ENCODE peak calls at places on chromosomes 7 and 10, in nine cellular contexts. S, T, V, W, N, H, J, R and I are unnamed samples.

GRCh38 chr10:279232-279631 is 144.0 kb downstream of the ZMYND11 start:
- DNase-seq in J (no peak), W (no peak), H (no peak), V (no peak), R (no peak), N (no peak), T (no peak), S (no peak), I (no peak)

GRCh38 chr7:767580-767940 is 40.5 kb upstream of the PRKAR1B start:
- DNase-seq in W (no peak), T (no peak), J (no peak), V (no peak), H (no peak), S (no peak), N (no peak), R (no peak), I (no peak)

GRCh38 chr7:131688738-131689661 is 132.6 kb upstream of the PODXL start:
- DNase-seq in N (no peak), J (peak), V (peak), R (peak), T (peak), S (peak), H (peak), W (no peak), I (peak)

GRCh38 chr7:13414181-13414580 is 575.3 kb downstream of the ETV1 start:
- DNase-seq in J (no peak), H (no peak), R (no peak), N (no peak), W (no peak), S (no peak), V (no peak), T (no peak), I (no peak)

GRCh38 chr7:47535033-47535703 is 46.7 kb downstream of the TNS3 start:
- DNase-seq in H (peak), S (peak), V (no peak), R (no peak), W (no peak), J (no peak), N (no peak), T (no peak), I (no peak)

GRCh38 chr7:18180685-18181084 is 153.0 kb upstream of the PRPS1L1 start:
- DNase-seq in W (no peak), H (no peak), T (no peak), R (no peak), N (no peak), S (no peak), V (no peak), J (no peak), I (no peak)

GRCh38 chr7:5695037-5695708 is 86.3 kb downstream of the RNF216 start:
- DNase-seq in H (peak), N (no peak), J (no peak), V (peak), S (peak), R (peak), T (no peak), W (no peak), I (no peak)

GRCh38 chr10:124735491-124736286 is 8.5 kb downstream of the FAM53B start:
- DNase-seq in W (no peak), T (no peak), R (no peak), N (peak), V (no peak), J (no peak), H (no peak), S (no peak), I (peak)

GRCh38 chr7:36945612-36946400 is 221.5 kb upstream of the AOAH start:
- DNase-seq in H (peak), R (no peak), T (no peak), W (no peak), V (no peak), S (no peak), J (no peak), N (no peak), I (no peak)

GRCh38 chr10:82252081-82252480 is 377.1 kb downstream of the NRG3 start:
- DNase-seq in J (no peak), W (no peak), S (no peak), N (no peak), R (no peak), T (no peak), V (no peak), H (no peak), I (no peak)

GRCh38 chr10:128576916-128577670 is 450.9 kb upstream of the MKI67 start:
- DNase-seq in J (no peak), W (no peak), V (no peak), S (no peak), H (peak), R (no peak), N (no peak), T (no peak), I (no peak)

GRCh38 chr10:6204063-6204340 is 1.3 kb downstream of the PFKFB3 start:
- DNase-seq in J (peak), H (no peak), T (no peak), W (no peak), N (peak), R (no peak), S (no peak), V (peak), I (no peak)

GRCh38 chr10:50396491-50397311 is 145.4 kb upstream of the ASAH2 start:
- DNase-seq in V (no peak), J (no peak), N (no peak), S (peak), R (no peak), H (no peak), W (no peak), T (no peak), I (no peak)

GRCh38 chr7:40608321-40609075 is 473.7 kb downstream of the SUGCT start:
- DNase-seq in V (no peak), W (no peak), S (no peak), H (no peak), J (no peak), R (no peak), N (no peak), T (no peak), I (no peak)

GRCh38 chr10:71963756-71964668 is at the start of gene CHST3:
- DNase-seq in S (peak), W (no peak), H (peak), R (no peak), T (no peak), J (peak), N (peak), V (peak), I (peak)

GRCh38 chr7:45176091-45176490 is 18.5 kb downstream of the RAMP3 start:
- DNase-seq in H (no peak), N (no peak), W (no peak), S (no peak), R (no peak), T (no peak), V (no peak), J (peak), I (no peak)

GRCh38 chr7:45174966-45175765 is 17.6 kb downstream of the RAMP3 start:
- DNase-seq in J (peak), R (no peak), T (no peak), N (peak), H (no peak), S (no peak), W (no peak), V (peak), I (no peak)

GRCh38 chr7:45171946-45172345 is 14.4 kb downstream of the RAMP3 start:
- DNase-seq in R (no peak), H (no peak), T (no peak), W (no peak), N (peak), S (no peak), J (peak), V (peak), I (no peak)

GRCh38 chr7:45174328-45174610 is 16.7 kb downstream of the RAMP3 start:
- DNase-seq in T (no peak), S (no peak), J (no peak), R (no peak), N (no peak), W (no peak), V (peak), H (no peak), I (no peak)

GRCh38 chr7:45173596-45174327 is 16.2 kb downstream of the RAMP3 start:
- DNase-seq in J (peak), R (no peak), H (no peak), T (no peak), V (peak), S (no peak), W (no peak), N (peak), I (no peak)
- H3K4me3 ChIP-seq in J (no peak), R (no peak), H (no peak), T (no peak), V (no peak), S (no peak), W (no peak), N (no peak), I (no peak)

DNA sequence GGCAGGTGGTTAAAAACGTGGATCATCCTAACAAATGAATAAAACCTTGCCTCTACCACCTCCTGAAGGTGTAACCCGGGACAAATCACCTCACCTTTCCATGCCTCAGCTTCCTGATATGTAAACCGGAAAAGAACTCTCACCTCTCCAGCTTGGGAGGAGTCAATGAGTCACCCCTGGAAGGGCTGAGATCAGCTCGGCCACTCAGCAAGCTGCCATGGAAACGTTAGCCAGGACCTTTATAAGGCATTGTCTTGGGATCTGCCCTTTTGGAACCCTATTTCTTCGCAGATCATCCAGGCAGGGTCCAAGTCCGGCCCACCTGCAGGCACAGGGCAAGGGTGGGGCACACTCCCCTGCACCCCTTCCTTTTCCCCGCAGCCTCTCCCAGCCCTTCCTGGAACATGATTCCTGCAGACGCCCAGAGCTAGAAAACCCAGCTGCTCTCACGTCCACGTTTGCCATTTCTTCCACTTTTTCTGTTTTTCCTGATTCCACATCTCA is 81.6 kb upstream of the PFKP start:
- DNase-seq in V (no peak), R (no peak), S (peak), H (peak), W (no peak), N (peak), J (peak), T (no peak), I (peak)
- H3K4me3 ChIP-seq in V (no peak), R (no peak), S (no peak), H (no peak), W (peak), N (no peak), J (no peak), T (no peak), I (no peak)

GRCh38 chr10:73647875-73648228 is 6.6 kb upstream of the MYOZ1 start:
- DNase-seq in H (no peak), N (no peak), W (no peak), V (peak), T (no peak), S (no peak), R (no peak), J (no peak), I (no peak)
- H3K4me3 ChIP-seq in H (peak), N (peak), W (peak), V (peak), T (peak), S (peak), R (peak), J (peak), I (peak)

DNA sequence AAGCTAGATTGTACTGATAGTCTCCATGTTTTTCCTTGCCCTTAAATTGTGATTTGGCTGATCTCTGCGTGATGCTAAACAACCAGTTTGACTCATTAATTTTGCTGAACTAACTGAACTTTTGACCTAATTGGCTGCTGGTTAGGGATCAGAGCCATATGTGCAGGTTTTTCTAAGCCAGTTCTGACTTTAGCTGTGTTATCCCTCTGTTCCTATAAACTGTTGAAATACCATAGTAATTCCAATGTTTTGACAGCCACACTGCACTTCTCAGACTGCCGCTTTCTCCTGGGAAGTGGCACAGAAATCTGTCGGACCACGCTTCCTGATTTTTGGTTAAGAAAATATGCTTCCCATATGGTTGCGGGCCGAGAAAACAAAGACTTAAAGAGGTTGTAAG is 42.2 kb downstream of the TBXAS1 start:
- DNase-seq in N (no peak), H (no peak), S (peak), W (no peak), J (no peak), R (peak), V (no peak), T (no peak), I (peak)
- H3K4me3 ChIP-seq in N (no peak), H (no peak), S (no peak), W (no peak), J (no peak), R (no peak), V (no peak), T (no peak), I (no peak)

DNA sequence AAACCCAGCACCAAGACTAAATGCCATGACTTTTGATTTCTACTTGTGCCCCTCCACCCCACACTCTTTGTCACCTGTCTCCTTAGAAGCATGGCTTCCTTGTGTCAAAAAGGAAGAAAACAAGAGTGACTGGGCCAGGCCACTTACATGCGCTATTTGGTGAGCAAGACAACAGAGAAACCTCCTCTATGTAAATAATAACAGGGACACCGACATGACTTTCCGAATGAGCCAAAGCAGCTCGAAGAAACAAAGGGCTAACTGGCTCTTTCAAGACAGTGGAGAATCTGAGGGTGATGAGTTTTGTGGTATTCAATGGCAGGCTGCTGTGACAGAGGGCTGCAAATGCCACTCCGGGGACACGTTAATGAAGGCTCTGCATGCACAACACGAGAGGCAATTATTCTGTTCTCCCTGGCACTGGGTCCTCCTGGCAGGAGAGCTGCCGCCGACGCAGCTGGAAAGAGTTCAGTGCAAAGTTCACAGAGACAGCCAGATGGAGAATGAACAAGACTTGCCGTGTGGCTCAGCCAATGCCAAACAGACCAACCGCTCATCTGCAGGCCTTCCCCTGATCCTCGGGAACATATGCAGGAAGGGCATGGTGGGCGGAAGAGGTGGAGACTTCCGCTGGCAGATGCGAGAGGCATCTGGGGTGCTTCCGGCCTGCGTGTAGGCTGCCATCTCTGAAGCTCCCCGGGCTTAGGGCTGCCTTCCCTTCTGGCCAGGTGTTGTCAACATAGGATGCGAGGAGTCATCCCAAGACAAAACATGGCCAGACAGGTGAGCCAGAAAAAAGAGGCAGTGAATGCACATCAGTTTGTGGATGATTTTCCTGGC is 59.1 kb upstream of the SMNDC1 start:
- DNase-seq in H (no peak), N (no peak), W (no peak), T (no peak), J (no peak), S (no peak), V (no peak), R (no peak), I (no peak)
- H3K4me3 ChIP-seq in H (no peak), N (no peak), W (no peak), T (no peak), J (no peak), S (no peak), V (no peak), R (no peak), I (no peak)

DNA sequence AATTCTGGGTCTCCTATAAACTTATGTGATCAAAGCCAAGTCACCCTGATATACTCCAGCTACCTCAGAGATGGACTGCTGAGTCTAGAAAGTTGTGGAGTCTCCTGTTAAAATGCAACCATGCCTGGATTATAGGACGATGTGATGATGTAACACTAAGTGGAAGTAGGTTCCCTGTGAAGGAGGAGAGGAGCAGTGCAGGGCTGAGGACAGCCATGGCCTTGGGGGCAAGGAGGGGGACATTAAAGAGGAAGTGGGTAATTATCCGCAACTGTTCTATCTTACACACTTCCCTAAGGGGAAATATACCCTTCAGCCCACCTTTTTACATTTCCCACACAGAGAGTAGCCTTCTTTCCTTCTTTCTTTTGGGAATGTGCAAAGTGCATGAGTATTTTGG is 63.8 kb downstream of the MTPN start:
- DNase-seq in R (no peak), H (no peak), N (no peak), S (no peak), J (no peak), W (no peak), T (no peak), V (no peak), I (no peak)
- H3K4me3 ChIP-seq in R (no peak), H (no peak), N (no peak), S (no peak), J (no peak), W (no peak), T (no peak), V (no peak), I (no peak)

GRCh38 chr7:27205325-27206280 is 5.7 kb upstream of the HOXA13 start:
- DNase-seq in H (no peak), J (no peak), T (no peak), W (no peak), N (peak), R (no peak), V (no peak), S (no peak), I (peak)
- H3K4me3 ChIP-seq in H (peak), J (no peak), T (no peak), W (no peak), N (no peak), R (no peak), V (no peak), S (no peak), I (no peak)

DNA sequence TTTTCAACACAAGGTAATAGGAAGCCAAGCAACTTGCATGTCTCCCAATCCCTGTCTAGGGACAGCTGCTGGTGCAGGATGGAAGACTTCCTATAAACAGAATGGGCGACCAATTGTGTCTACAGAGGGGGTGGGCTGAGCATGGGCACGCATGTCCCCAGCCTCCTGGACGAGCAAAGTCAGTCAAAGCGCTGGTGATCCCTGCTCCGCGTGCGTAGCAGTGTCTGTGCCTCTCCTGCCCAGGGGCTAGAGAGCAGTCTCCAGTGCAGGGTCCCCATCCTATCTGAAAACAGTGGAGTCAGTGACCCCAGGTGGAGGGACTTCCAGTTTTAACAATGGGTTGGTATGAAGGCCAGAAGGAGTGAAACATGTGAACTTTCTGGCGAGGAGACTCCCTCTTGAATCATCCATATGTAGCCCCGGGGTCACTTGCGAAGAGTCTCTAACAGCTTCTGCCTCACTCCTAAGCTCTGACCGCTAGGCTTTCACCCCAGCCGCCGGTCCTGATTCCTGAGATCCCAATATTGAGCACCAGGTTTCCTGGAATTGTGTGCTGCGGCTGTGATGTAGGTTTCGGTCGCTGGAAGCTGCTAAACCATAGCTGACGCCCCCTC is 723 bp upstream of the CASP2 start:
- DNase-seq in V (no peak), T (no peak), R (no peak), S (no peak), H (no peak), W (no peak), N (no peak), J (no peak), I (no peak)
- H3K4me3 ChIP-seq in V (peak), T (no peak), R (peak), S (peak), H (no peak), W (peak), N (peak), J (peak), I (no peak)

DNA sequence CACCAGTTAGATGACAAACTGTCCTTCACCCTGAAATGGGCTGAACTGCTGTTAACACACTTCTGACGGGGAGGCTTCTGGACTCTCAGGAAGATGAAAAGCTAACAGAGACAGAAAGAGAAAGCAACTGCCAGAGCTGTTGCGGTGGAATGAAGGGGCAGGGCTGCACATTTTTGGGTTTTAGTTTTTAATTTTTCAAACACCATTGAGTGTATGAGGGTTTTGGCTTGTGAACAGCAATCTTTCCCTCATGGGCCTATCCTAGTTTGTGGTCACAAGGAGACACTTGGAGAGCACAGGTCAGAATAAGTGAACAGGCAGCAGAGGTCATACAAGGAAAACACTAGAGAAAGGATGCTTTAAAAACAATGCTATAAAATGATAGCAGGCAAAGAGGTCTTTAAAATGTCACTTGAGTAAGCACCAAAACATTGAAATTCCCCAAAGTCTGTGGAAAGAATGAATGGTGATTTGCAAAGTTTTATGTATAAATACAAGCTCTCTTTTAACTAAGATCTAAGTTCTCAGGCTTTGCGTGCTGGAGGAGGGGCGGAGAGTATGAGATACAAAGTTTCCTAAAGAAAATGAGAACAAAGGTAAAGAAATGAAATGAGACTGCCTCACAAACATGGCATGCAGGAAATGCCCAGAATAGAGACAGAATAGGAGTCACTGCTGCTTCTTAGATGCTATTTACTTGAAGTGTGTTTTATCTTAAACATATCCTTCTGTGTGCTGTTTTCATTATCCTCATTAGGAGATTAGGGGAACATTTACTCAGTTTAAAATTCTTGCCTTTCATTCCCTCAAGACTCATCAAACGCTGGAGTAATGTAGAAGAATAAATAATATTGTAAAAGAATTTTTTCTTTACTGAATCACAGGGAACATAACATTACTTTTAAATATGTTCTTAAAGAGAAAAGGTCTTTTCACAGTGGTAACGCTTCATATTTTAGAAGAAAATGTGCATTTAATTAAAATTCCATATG is 101.5 kb upstream of the GLI3 start:
- DNase-seq in J (no peak), W (no peak), V (no peak), S (peak), T (no peak), N (no peak), R (no peak), H (no peak), I (no peak)
- H3K4me3 ChIP-seq in J (no peak), W (no peak), V (no peak), S (no peak), T (no peak), N (no peak), R (no peak), H (no peak), I (no peak)